ENCODE peak calls at places on chromosomes 4 and X, in four cellular contexts. L is HuH-7.5, R is RCC 7860, N is esophagus muscularis mucosa. X is an unnamed sample.

GRCh38 chr4:142516686-142517145 is 329.4 kb downstream of the INPP4B start:
- DNase-seq in L (no peak), R (no peak), N (no peak), X (no peak)

GRCh38 chr4:14729605-14730004 is 272.7 kb upstream of the CPEB2 start:
- DNase-seq in L (no peak), R (no peak), N (no peak), X (no peak)

GRCh38 chr4:153759407-153760226 is at the start of gene RNF175:
- DNase-seq in L (no peak), R (no peak), N (no peak), X (peak; percentile 9)

GRCh38 chrX:46208225-46208854 is 336.9 kb downstream of the ZNF674 start:
- DNase-seq in L (no peak), R (peak; percentile 52), N (no peak), X (peak; percentile 2)

GRCh38 chr4:159498371-159499115 is 395.7 kb downstream of the RAPGEF2 start:
- DNase-seq in L (no peak), R (no peak), N (no peak), X (no peak)

GRCh38 chr4:54942735-54943134 is 182.7 kb downstream of the KDR start:
- DNase-seq in L (no peak), R (no peak), N (no peak), X (no peak)

GRCh38 chrX:16320765-16321355 is 153.6 kb downstream of the MAGEB17 start:
- DNase-seq in L (no peak), R (peak; percentile 75), N (no peak), X (no peak)

GRCh38 chr4:152156448-152156847 is 379.4 kb downstream of the FBXW7 start:
- DNase-seq in L (no peak), R (no peak), N (no peak), X (no peak)

GRCh38 chr4:83581411-83582288 is 45.7 kb downstream of the GPAT3 start:
- DNase-seq in L (no peak), R (no peak), N (no peak), X (no peak)

GRCh38 chr4:75769044-75769443 is 44.7 kb downstream of the USO1 start:
- DNase-seq in L (no peak), R (no peak), N (no peak), X (no peak)

GRCh38 chrX:9257718-9258117 is 207.1 kb upstream of the TBL1X start:
- DNase-seq in L (no peak), R (no peak), N (no peak), X (no peak)

GRCh38 chr4:39369301-39369700 is 3.1 kb upstream of the RFC1 start:
- DNase-seq in L (no peak), R (no peak), N (no peak), X (no peak)

GRCh38 chrX:66162331-66162822 is 1.7 kb upstream of the HEPH start:
- DNase-seq in L (no peak), R (no peak), N (no peak), X (no peak)

GRCh38 chrX:106014119-106014775 is 24.3 kb downstream of the SERPINA7 start:
- DNase-seq in L (no peak), R (no peak), N (no peak), X (no peak)

GRCh38 chr4:24477919-24478318 is 106.4 kb downstream of the DHX15 start:
- DNase-seq in L (no peak), R (peak; percentile 20), N (no peak), X (peak; percentile 5)

GRCh38 chr4:3192188-3192587 is 56.8 kb upstream of the MSANTD1 start:
- DNase-seq in L (no peak), R (no peak), N (no peak), X (no peak)

GRCh38 chr4:48268956-48269860 is at the start of gene TEC:
- DNase-seq in L (peak; percentile 36), R (peak; percentile 53), N (no peak), X (peak; percentile 74)

GRCh38 chr4:82201303-82201702 is 172.5 kb downstream of the HNRNPD start:
- DNase-seq in L (no peak), R (no peak), N (no peak), X (no peak)

GRCh38 chr4:13201241-13201640 is 282.9 kb downstream of the RAB28 start:
- DNase-seq in L (no peak), R (no peak), N (no peak), X (no peak)

GRCh38 chrX:51891821-51892551 is 1.4 kb upstream of the MAGED1 start:
- DNase-seq in L (no peak), R (no peak), N (no peak), X (no peak)

GRCh38 chr4:144709159-144709558 is 63.2 kb downstream of the HHIP start:
- DNase-seq in L (no peak), R (peak; percentile 92), N (no peak), X (peak; percentile 76)

GRCh38 chrX:29488919-29489318 is 726.4 kb upstream of the MAGEB2 start:
- DNase-seq in L (no peak), R (no peak), N (no peak), X (no peak)

X was measured in ACHN.